ENCODE peak calls at places on chromosomes 5 and 9, in five cellular contexts. L, C, R, A and T are unnamed samples.

GRCh38 chr5:135242496-135243193 is 156.4 kb downstream of the MACROH2A1 start:
- DNase-seq in L (peak), R (no peak), C (peak), A (peak), T (no peak)

GRCh38 chr9:23551171-23551795 is 274.8 kb downstream of the ELAVL2 start:
- DNase-seq in L (no peak), C (peak), A (no peak), R (no peak), T (no peak)

GRCh38 chr9:86099695-86100364 is 472 bp upstream of the GOLM1 start:
- DNase-seq in A (no peak), L (peak), R (peak), C (no peak), T (peak)

GRCh38 chr5:147559725-147560124 is 49.9 kb upstream of the DPYSL3 start:
- DNase-seq in C (no peak), A (no peak), R (no peak), L (no peak), T (no peak)

GRCh38 chr5:96963267-96963666 is 27.4 kb downstream of the LNPEP start:
- DNase-seq in C (peak), R (no peak), L (peak), A (peak), T (peak)

GRCh38 chr5:59276886-59277514 is 616.5 kb downstream of the PDE4D start:
- DNase-seq in L (no peak), R (no peak), A (no peak), C (no peak), T (peak)

GRCh38 chr5:72093231-72093630 is 14.0 kb upstream of the MAP1B start:
- DNase-seq in A (no peak), C (no peak), R (no peak), L (peak), T (peak)

GRCh38 chr5:141338538-141339306 is at the start of gene PCDHGA2:
- DNase-seq in R (peak), L (peak), C (peak), A (no peak), T (peak)

DNA sequence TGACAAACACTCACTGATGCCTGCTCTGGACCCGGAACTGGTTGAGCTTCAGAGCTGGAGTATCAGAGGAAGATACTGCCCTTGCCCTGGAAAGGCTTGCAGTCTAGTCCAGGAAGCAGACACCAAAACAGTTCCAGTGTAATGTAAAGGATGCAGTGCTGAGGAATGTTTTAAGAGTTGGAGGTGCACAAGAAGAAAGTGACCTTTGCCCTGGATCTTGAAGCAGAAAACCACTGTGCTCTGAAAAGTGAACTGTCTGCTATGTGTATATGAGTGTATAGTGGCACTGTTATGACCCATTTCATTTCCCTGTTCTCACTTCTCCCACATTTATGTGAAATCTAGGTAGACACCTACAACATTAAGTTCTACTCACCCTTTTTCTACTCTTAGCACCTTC is 2.1 kb downstream of the ZNF346 start:
- DNase-seq in C (no peak), R (no peak), L (no peak), A (no peak), T (no peak)
- H3K4me3 ChIP-seq in C (no peak), R (no peak), L (no peak), A (no peak), T (no peak)

GRCh38 chr5:56545016-56545415 is 270.3 kb upstream of the MAP3K1 start:
- DNase-seq in C (no peak), R (no peak), A (no peak), L (peak), T (no peak)

GRCh38 chr5:56550227-56550626 is 265.1 kb upstream of the MAP3K1 start:
- DNase-seq in L (no peak), A (no peak), C (no peak), R (no peak), T (no peak)

GRCh38 chr5:56543431-56544385 is 271.6 kb upstream of the MAP3K1 start:
- DNase-seq in L (peak), C (no peak), R (peak), A (no peak), T (peak)

GRCh38 chr5:56552612-56553268 is 262.6 kb upstream of the MAP3K1 start:
- DNase-seq in C (no peak), A (no peak), L (peak), R (no peak), T (peak)

DNA sequence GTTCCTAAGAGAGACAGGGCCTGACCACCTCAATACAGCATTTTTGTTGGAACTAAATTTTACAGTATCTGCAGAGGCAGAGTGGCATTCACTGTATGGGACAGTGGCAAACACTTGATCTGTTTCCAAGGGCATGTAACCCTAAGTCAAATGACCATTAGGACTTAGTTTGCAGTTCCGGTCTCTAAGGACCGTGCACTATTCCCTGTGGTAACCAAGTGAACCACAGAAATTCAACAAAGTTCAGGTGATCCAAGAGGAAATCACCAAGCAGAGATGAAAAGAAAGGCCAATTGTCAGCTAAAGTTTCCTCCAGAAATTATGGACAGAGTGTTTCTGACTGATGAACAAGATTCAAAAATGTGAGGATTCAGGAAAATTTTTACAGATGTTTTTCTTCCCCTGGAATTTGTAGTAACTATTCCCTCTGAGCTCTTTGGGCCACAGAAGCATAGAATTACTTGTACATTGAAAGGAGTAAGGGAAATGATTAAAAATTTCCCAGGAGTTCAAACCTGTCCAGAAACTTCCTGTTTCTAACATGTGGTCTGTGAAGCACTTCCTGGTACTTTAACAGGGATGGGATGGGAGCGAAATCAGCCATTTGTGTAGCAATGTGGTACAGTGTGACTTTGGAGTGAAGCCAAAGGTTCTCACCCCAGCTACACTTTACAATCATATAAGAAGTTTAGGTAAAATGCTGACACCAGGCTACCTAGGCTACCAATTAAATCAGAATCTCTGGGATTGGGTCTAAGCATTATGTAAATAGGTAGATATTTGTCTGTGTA is 266.1 kb upstream of the MAP3K1 start:
- DNase-seq in R (no peak), A (no peak), L (no peak), C (no peak), T (no peak)
- TF ChIP-seq CTCF in R (no peak), A (no peak), L (no peak), C (no peak), T (no peak)

DNA sequence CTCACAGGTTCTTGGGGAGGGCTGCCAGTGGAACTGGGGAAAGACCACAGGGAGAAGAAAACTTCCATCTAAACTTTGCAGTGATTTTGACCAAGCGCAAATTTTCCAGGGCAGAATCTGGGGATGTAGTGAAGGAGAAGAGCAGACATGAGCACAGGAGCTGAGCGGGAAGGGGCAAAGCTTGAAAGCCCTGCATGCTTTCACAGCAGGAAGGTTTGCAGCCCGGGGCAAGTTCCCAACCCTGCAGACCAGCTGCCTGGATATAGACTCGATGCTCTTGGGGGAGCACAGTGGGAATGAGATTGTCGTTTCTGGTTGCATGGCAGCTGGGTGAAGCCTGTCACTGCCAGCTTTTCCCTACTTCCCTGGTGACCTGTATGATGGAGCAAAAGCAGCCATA is 276.8 kb upstream of the RORB start:
- DNase-seq in L (no peak), R (no peak), A (no peak), C (no peak), T (no peak)
- H3K4me3 ChIP-seq in L (no peak), R (no peak), A (no peak), C (no peak), T (no peak)

DNA sequence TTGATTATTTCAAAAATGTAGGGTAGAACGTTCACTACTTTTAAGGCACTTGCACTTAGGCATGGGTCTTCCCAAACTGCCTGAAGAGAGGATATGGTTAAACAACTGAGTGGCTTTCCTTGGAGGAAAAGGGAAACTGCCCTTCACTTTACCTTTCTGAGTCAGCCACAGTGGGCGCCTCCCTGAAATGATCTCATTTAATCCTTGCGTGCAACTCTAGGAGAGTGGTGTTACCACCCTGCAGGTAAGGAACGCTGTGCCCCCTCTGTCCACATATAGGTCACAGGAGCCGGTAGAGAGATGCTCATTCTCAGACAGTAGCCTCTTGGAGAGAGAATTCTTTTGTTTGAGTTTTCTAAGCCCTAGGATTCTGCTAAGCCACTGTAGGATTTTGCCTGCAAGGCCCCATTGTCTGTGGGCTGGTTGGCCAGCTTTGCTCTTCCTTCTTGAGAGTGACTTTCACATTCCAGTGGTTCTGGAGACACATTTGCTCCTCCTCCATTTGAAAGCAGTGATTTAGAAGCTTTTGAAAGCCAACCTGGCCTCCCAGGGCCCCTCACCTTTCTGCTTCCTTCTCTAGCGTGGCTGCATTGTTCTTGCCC is 110.3 kb upstream of the CTSL start:
- DNase-seq in A (no peak), L (no peak), C (no peak), R (no peak), T (peak)
- TF ChIP-seq CTCF in A (no peak), L (no peak), C (no peak), R (no peak), T (no peak)

GRCh38 chr5:172850454-172850797 is 16.4 kb downstream of the ERGIC1 start:
- DNase-seq in L (no peak), R (no peak), A (no peak), C (no peak), T (no peak)

GRCh38 chr5:172848419-172848818 is 14.4 kb downstream of the ERGIC1 start:
- DNase-seq in C (no peak), A (no peak), R (no peak), L (no peak), T (no peak)

GRCh38 chr5:172852490-172853354 is 18.7 kb downstream of the ERGIC1 start:
- DNase-seq in R (no peak), A (no peak), L (peak), C (no peak), T (no peak)

GRCh38 chr5:172846677-172847076 is 12.6 kb downstream of the ERGIC1 start:
- DNase-seq in C (no peak), R (no peak), A (no peak), L (no peak), T (no peak)

GRCh38 chr5:172849636-172850453 is 15.8 kb downstream of the ERGIC1 start:
- DNase-seq in R (no peak), A (no peak), C (no peak), L (no peak), T (peak)
- H3K4me3 ChIP-seq in R (no peak), A (no peak), C (no peak), L (no peak), T (no peak)